ENCODE peak calls at places on chromosomes 7 and 10, in five cellular contexts. S is A549; Z is fibroblast of lung; O is left ventricle myocardium inferior; B is CD8-positive, alpha-beta T cell. R is an unnamed sample.

GRCh38 chr10:50510517-50511473 is 113.0 kb downstream of the SGMS1 start:
- DNase-seq in S (no peak), Z (peak), O (no peak), B (no peak), R (no peak)

GRCh38 chr7:54824655-54825054 is 65.6 kb upstream of the SEC61G start:
- DNase-seq in S (no peak), Z (no peak), O (no peak), B (no peak), R (no peak)

GRCh38 chr7:120272261-120272895 is 597 bp upstream of the KCND2 start:
- DNase-seq in S (peak), Z (peak), O (no peak), B (no peak), R (no peak)

GRCh38 chr10:5746197-5746596 is 61.6 kb downstream of the TASOR2 start:
- DNase-seq in S (no peak), Z (no peak), O (peak), B (no peak), R (no peak)

GRCh38 chr10:72319416-72320254 is 35.1 kb downstream of the DNAJB12 start:
- DNase-seq in S (peak), Z (peak), O (peak), B (peak), R (peak)

GRCh38 chr10:14952851-14953451 is 945 bp downstream of the DCLRE1C start:
- DNase-seq in S (no peak), Z (peak), O (no peak), B (no peak), R (no peak)

GRCh38 chr10:49649294-49649693 is 30.2 kb upstream of the C10orf53 start:
- DNase-seq in S (no peak), Z (no peak), O (no peak), B (no peak), R (no peak)

GRCh38 chr7:107025449-107026103 is 18.9 kb upstream of the PRKAR2B start:
- DNase-seq in S (peak), Z (peak), O (no peak), B (no peak), R (no peak)

GRCh38 chr7:134742688-134743350 is 36.6 kb upstream of the CALD1 start:
- DNase-seq in S (no peak), Z (peak), O (no peak), B (no peak), R (peak)

GRCh38 chr7:155543011-155543881 is 3.1 kb downstream of the CNPY1 start:
- DNase-seq in S (no peak), Z (no peak), O (no peak), B (no peak), R (no peak)

GRCh38 chr10:86880971-86881370 is 76.4 kb downstream of the MMRN2 start:
- DNase-seq in S (no peak), Z (no peak), O (no peak), B (no peak), R (no peak)

GRCh38 chr7:46759711-46760480 is 822.0 kb downstream of the TNS3 start:
- DNase-seq in S (peak), Z (peak), O (no peak), B (no peak), R (peak)

GRCh38 chr7:130379551-130380120 is 658 bp upstream of the CPA1 start:
- DNase-seq in S (no peak), Z (no peak), O (no peak), B (no peak), R (no peak)

GRCh38 chr7:77359599-77359998 is 56.5 kb downstream of the GSAP start:
- DNase-seq in S (peak), Z (no peak), O (no peak), B (no peak), R (no peak)

GRCh38 chr7:47574473-47575328 is 7.2 kb downstream of the TNS3 start:
- DNase-seq in S (peak), Z (no peak), O (no peak), B (no peak), R (no peak)

GRCh38 chr7:18753972-18754610 is 258.5 kb downstream of the HDAC9 start:
- DNase-seq in S (no peak), Z (peak), O (no peak), B (no peak), R (peak)

GRCh38 chr7:105853931-105854419 is 22.4 kb downstream of the ATXN7L1 start:
- DNase-seq in S (no peak), Z (peak), O (no peak), B (no peak), R (no peak)

GRCh38 chr7:139702313-139702731 is 75.5 kb downstream of the HIPK2 start:
- DNase-seq in S (no peak), Z (no peak), O (no peak), B (no peak), R (no peak)

GRCh38 chr10:94403034-94403822 is 887 bp downstream of the TBC1D12 start:
- DNase-seq in S (peak), Z (peak), O (peak), B (no peak), R (peak)

GRCh38 chr7:149495785-149496641 is 1.6 kb downstream of the ZNF746 start:
- DNase-seq in S (peak), Z (peak), O (peak), B (no peak), R (peak)

GRCh38 chr10:119428789-119429188 is 113.7 kb downstream of the RGS10 start:
- DNase-seq in S (no peak), Z (no peak), O (no peak), B (no peak), R (peak)

GRCh38 chr7:19754521-19755116 is 18.8 kb downstream of the TMEM196 start:
- DNase-seq in S (peak), Z (peak), O (no peak), B (no peak), R (no peak)

GRCh38 chr7:99653754-99654153 is 26.0 kb downstream of the CYP3A5 start:
- DNase-seq in S (no peak), Z (no peak), O (no peak), B (no peak), R (no peak)

GRCh38 chr10:71264345-71265200 is 52.2 kb downstream of the UNC5B start:
- DNase-seq in S (no peak), Z (peak), O (no peak), B (no peak), R (no peak)

GRCh38 chr10:4353059-4353655 is 472.9 kb upstream of the AKR1E2 start:
- DNase-seq in S (no peak), Z (peak), O (no peak), B (no peak), R (no peak)

GRCh38 chr10:128173383-128173782 is 47.2 kb upstream of the MKI67 start:
- DNase-seq in S (peak), Z (peak), O (no peak), B (no peak), R (no peak)

GRCh38 chr10:1488970-1489548 is 248.3 kb downstream of the ADARB2 start:
- DNase-seq in S (no peak), Z (no peak), O (no peak), B (no peak), R (no peak)
- TF ChIP-seq CTCF in S (no peak), Z (no peak), O (no peak), B (no peak), R (no peak)

GRCh38 chr7:159094030-159094740 is 50.5 kb downstream of the VIPR2 start:
- DNase-seq in S (no peak), Z (no peak), O (no peak), B (no peak), R (no peak)
- H3K4me3 ChIP-seq in S (no peak), Z (no peak), O (peak), B (no peak), R (no peak)

DNA sequence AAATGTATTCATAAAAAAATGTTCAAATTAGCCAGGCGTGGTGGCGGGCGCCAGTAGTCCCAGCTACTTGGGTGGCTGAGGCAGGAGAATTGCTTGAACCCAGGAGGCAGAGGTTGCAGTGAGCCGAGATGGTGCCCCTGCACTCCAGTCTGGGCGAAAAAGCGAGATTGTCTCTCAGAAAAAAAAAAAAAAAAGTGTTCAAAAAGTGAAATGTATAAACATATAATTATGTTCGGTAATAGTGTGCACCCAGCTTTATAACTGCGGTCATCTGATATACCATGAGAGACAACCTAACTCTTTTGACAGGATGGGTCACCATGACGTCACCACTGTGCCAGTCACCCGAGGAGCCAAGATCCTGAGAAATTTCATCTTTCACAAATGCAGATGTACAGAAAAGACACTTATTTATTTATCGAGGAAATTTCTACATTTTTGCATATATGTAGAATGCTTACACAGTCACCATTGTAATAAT is 594 bp upstream of the RP9 start:
- DNase-seq in S (peak), Z (no peak), O (no peak), B (no peak), R (no peak)
- TF ChIP-seq CTCF in S (no peak), Z (no peak), O (no peak), B (no peak), R (no peak)

DNA sequence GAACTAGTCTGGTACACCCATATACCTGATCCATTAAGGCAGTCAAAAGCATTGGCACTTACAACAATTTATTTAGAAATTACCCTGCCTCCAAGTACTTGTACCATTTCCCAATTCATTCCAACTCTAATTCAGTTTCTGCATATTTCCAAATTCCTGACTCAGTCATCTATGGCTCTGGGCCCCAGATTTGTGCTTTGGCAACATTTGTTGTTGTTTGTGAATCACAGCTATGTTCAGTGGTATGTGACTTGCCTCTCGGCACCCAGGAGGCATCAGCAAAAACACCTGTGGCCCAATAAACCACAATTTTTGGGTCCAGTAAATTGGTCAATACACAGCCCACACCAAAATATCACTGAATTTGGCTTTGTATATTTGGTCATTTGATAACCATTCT is 482.8 kb upstream of the SEMA3A start:
- DNase-seq in S (no peak), Z (peak), O (no peak), B (no peak), R (peak)
- H3K4me3 ChIP-seq in S (no peak), Z (no peak), O (no peak), B (no peak), R (no peak)

GRCh38 chr7:22571776-22572175 is 71.8 kb upstream of the STEAP1B start:
- DNase-seq in S (no peak), Z (no peak), O (no peak), B (no peak), R (no peak)
- TF ChIP-seq CTCF in S (no peak), Z (no peak), O (no peak), B (no peak), R (no peak)

GRCh38 chr7:5396542-5396941 is 27.1 kb downstream of the TNRC18 start:
- DNase-seq in S (peak), Z (peak), O (no peak), B (peak), R (no peak)
- H3K4me3 ChIP-seq in S (peak), Z (peak), O (peak), B (peak), R (peak)

R was measured in AG09309.